ENCODE peak calls at places on chromosomes 3 and 15, in five cellular contexts. One of them, this sample, is unnamed. For H3K4me1, the result is how much of the 10 kb centered on the place peaks cover.

GRCh38 chr3:110598847-110599490 is 472.6 kb upstream of the NECTIN3 start:
- DNase-seq in hepatocyte: no peak
- DNase-seq in cardiac muscle cell: no peak
- DNase-seq in left ventricle myocardium inferior: no peak
- DNase-seq in H1: no peak
- DNase-seq in this sample: no peak

GRCh38 chr15:27327467-27328045 is 356.6 kb downstream of the GABRG3 start:
- DNase-seq in left ventricle myocardium inferior: no peak
- DNase-seq in hepatocyte: no peak
- DNase-seq in cardiac muscle cell: no peak
- DNase-seq in H1: no peak
- DNase-seq in this sample: no peak

GRCh38 chr3:126948980-126949535 is 33.9 kb upstream of the PLXNA1 start:
- DNase-seq in left ventricle myocardium inferior: peak
- DNase-seq in hepatocyte: no peak
- DNase-seq in cardiac muscle cell: no peak
- DNase-seq in H1: no peak
- DNase-seq in this sample: peak

GRCh38 chr15:71237456-71238188 is 122.4 kb downstream of the THSD4 start:
- DNase-seq in left ventricle myocardium inferior: peak
- DNase-seq in hepatocyte: peak
- DNase-seq in cardiac muscle cell: peak
- DNase-seq in H1: no peak
- DNase-seq in this sample: no peak

GRCh38 chr3:39180546-39181346 is 11.6 kb downstream of the XIRP1 start:
- DNase-seq in left ventricle myocardium inferior: peak
- DNase-seq in cardiac muscle cell: peak
- DNase-seq in hepatocyte: peak
- DNase-seq in H1: peak
- DNase-seq in this sample: peak

GRCh38 chr3:142904639-142905441 is 16.0 kb upstream of the PCOLCE2 start:
- DNase-seq in hepatocyte: peak
- DNase-seq in left ventricle myocardium inferior: no peak
- DNase-seq in cardiac muscle cell: peak
- DNase-seq in H1: no peak
- DNase-seq in this sample: no peak

GRCh38 chr3:72661115-72661457 is 187.2 kb downstream of the SHQ1 start:
- DNase-seq in cardiac muscle cell: peak
- DNase-seq in hepatocyte: peak
- DNase-seq in H1: no peak
- DNase-seq in left ventricle myocardium inferior: peak
- DNase-seq in this sample: peak

GRCh38 chr3:12370758-12371157 is 81.9 kb downstream of the PPARG start:
- DNase-seq in H1: no peak
- DNase-seq in cardiac muscle cell: peak
- DNase-seq in left ventricle myocardium inferior: no peak
- DNase-seq in hepatocyte: peak
- DNase-seq in this sample: no peak

GRCh38 chr3:28252016-28252415 is 10.6 kb downstream of the CMC1 start:
- DNase-seq in cardiac muscle cell: no peak
- DNase-seq in H1: no peak
- DNase-seq in hepatocyte: no peak
- DNase-seq in left ventricle myocardium inferior: no peak
- DNase-seq in this sample: no peak

GRCh38 chr3:150830094-150830681 is 67.2 kb upstream of the SIAH2 start:
- DNase-seq in cardiac muscle cell: no peak
- DNase-seq in H1: no peak
- DNase-seq in hepatocyte: peak
- DNase-seq in left ventricle myocardium inferior: no peak
- DNase-seq in this sample: no peak

GRCh38 chr15:68417051-68417450 is 14.9 kb downstream of the ITGA11 start:
- DNase-seq in H1: no peak
- DNase-seq in left ventricle myocardium inferior: no peak
- DNase-seq in cardiac muscle cell: no peak
- DNase-seq in hepatocyte: no peak
- DNase-seq in this sample: no peak

GRCh38 chr3:30098206-30098605 is 508.2 kb upstream of the TGFBR2 start:
- DNase-seq in hepatocyte: no peak
- DNase-seq in cardiac muscle cell: no peak
- DNase-seq in H1: no peak
- DNase-seq in left ventricle myocardium inferior: no peak
- DNase-seq in this sample: no peak

GRCh38 chr15:76335129-76335850 is 1.3 kb upstream of the ISL2 start:
- DNase-seq in cardiac muscle cell: no peak
- DNase-seq in left ventricle myocardium inferior: no peak
- DNase-seq in H1: no peak
- DNase-seq in hepatocyte: no peak
- DNase-seq in this sample: no peak

GRCh38 chr15:41304149-41304548 is 28.2 kb downstream of the OIP5 start:
- DNase-seq in left ventricle myocardium inferior: no peak
- DNase-seq in H1: no peak
- DNase-seq in cardiac muscle cell: no peak
- DNase-seq in hepatocyte: no peak
- DNase-seq in this sample: no peak
- H3K4me3 ChIP-seq in left ventricle myocardium inferior: no peak
- H3K4me3 ChIP-seq in H1: no peak
- H3K4me3 ChIP-seq in cardiac muscle cell: no peak
- H3K4me3 ChIP-seq in hepatocyte: no peak
- H3K4me3 ChIP-seq in this sample: no peak

DNA sequence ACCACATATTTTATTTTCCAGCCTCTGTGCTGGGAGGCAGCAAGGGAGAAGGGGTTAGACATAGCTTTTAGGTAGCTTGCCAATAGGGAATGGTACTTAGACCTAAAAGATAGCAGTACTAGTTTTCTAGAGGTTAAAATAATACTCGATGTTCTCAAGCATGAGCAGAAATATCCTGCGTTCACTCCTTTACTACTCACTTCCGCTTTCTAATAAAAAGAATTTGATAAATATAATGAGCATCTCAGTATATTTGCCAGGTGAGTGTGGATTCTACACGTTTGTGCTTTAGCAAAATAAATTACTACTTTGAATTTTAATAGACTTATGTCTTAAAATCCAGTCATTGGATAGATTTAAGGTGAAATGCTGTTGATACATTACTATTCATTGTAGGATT is 39.4 kb upstream of the CD47 start:
- DNase-seq in cardiac muscle cell: no peak
- DNase-seq in left ventricle myocardium inferior: no peak
- DNase-seq in H1: no peak
- DNase-seq in hepatocyte: no peak
- DNase-seq in this sample: no peak
- H3K4me1 ChIP-seq in cardiac muscle cell: under half
- H3K4me1 ChIP-seq in left ventricle myocardium inferior: under half
- H3K4me1 ChIP-seq in H1: under half
- H3K4me1 ChIP-seq in hepatocyte: under half
- H3K4me1 ChIP-seq in this sample: under half

GRCh38 chr3:66971891-66972551 is 26.1 kb upstream of the KBTBD8 start:
- DNase-seq in H1: peak
- DNase-seq in hepatocyte: peak
- DNase-seq in left ventricle myocardium inferior: peak
- DNase-seq in cardiac muscle cell: peak
- DNase-seq in this sample: peak
- H3K4me3 ChIP-seq in H1: no peak
- H3K4me3 ChIP-seq in hepatocyte: no peak
- H3K4me3 ChIP-seq in left ventricle myocardium inferior: peak
- H3K4me3 ChIP-seq in cardiac muscle cell: no peak
- H3K4me3 ChIP-seq in this sample: peak

DNA sequence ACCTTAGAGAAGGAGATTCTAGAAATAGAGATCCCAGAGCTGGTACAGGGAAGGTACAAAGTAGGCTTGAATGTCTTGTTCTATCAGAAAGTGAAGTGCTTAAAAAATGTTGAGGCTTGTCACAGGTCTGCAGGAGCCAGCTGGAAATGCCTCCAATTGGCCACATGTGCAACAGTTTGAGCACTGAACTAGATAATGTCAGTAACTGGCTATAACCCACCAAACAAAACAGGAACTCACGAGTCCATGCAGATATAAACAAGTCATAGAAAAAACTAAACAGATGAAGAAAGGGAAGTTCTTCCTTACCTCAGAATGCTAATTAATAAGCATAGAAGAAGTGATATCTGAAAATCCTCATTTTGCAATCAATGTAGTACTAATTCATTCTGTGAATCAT is 11.9 kb upstream of the TF start:
- DNase-seq in H1: no peak
- DNase-seq in cardiac muscle cell: no peak
- DNase-seq in left ventricle myocardium inferior: no peak
- DNase-seq in hepatocyte: no peak
- DNase-seq in this sample: no peak
- H3K4me1 ChIP-seq in H1: under half
- H3K4me1 ChIP-seq in cardiac muscle cell: under half
- H3K4me1 ChIP-seq in left ventricle myocardium inferior: under half
- H3K4me1 ChIP-seq in hepatocyte: under half
- H3K4me1 ChIP-seq in this sample: under half

GRCh38 chr3:64454179-64454578 is 228.9 kb upstream of the PRICKLE2 start:
- DNase-seq in cardiac muscle cell: peak
- DNase-seq in hepatocyte: peak
- DNase-seq in H1: no peak
- DNase-seq in left ventricle myocardium inferior: no peak
- DNase-seq in this sample: no peak

GRCh38 chr3:64449026-64449425 is 223.8 kb upstream of the PRICKLE2 start:
- DNase-seq in H1: no peak
- DNase-seq in cardiac muscle cell: no peak
- DNase-seq in left ventricle myocardium inferior: no peak
- DNase-seq in hepatocyte: no peak
- DNase-seq in this sample: no peak

GRCh38 chr3:64451283-64452012 is 226.2 kb upstream of the PRICKLE2 start:
- DNase-seq in cardiac muscle cell: no peak
- DNase-seq in H1: no peak
- DNase-seq in left ventricle myocardium inferior: no peak
- DNase-seq in hepatocyte: no peak
- DNase-seq in this sample: no peak

GRCh38 chr3:64454768-64455167 is 229.5 kb upstream of the PRICKLE2 start:
- DNase-seq in left ventricle myocardium inferior: no peak
- DNase-seq in cardiac muscle cell: no peak
- DNase-seq in H1: no peak
- DNase-seq in hepatocyte: no peak
- DNase-seq in this sample: no peak

DNA sequence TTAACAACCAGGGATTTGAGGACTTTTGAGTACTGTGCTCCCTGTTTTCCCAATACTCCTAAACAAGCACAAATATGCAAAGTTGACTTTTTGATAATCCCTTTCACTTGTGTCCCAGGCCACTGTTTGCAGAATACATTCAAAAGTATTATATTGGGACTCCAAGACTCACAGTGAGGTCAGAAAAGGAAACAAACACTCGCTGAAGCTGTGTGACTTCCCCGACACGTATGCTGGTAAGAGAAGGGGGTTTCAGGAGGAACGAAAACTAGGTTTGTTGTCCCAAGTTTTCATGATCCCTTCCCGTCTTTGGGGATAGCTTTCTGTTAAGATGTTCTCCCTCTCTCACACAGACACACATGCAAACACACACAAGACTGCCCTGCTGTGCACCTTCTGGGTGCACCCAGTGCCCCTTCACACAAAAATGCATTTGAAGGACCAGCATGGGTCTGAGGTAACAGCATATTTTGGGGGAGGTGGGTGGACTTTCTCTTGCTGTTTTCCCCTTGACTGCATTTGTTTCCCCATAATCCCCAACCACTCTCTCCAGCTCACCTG is 225.2 kb upstream of the PRICKLE2 start:
- DNase-seq in cardiac muscle cell: no peak
- DNase-seq in H1: no peak
- DNase-seq in hepatocyte: no peak
- DNase-seq in left ventricle myocardium inferior: no peak
- DNase-seq in this sample: no peak
- H3K4me3 ChIP-seq in cardiac muscle cell: no peak
- H3K4me3 ChIP-seq in H1: no peak
- H3K4me3 ChIP-seq in hepatocyte: no peak
- H3K4me3 ChIP-seq in left ventricle myocardium inferior: no peak
- H3K4me3 ChIP-seq in this sample: no peak

DNA sequence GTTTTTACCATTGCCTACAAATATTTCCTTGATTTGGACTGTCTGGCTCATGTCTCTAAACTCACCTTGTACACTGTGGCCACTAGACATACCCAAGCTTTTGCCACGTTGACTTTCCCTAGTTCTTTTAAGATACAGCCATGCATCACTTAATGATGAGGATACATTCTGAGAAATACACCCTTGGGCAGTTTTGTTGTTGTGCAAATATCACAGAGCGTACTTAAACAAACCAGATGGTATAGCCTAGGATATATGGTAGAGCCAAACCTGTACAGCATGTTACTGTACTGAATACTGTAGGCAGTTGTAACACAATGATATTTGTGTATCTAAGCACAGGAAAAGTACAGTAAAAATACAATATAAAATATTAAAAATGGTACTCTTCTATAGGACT is 5.5 kb downstream of the ARHGEF26 start:
- DNase-seq in hepatocyte: no peak
- DNase-seq in left ventricle myocardium inferior: no peak
- DNase-seq in cardiac muscle cell: no peak
- DNase-seq in H1: no peak
- DNase-seq in this sample: no peak
- H3K4me1 ChIP-seq in hepatocyte: under half
- H3K4me1 ChIP-seq in left ventricle myocardium inferior: under half
- H3K4me1 ChIP-seq in cardiac muscle cell: under half
- H3K4me1 ChIP-seq in H1: under half
- H3K4me1 ChIP-seq in this sample: under half

GRCh38 chr3:69087030-69087791 is 2.5 kb downstream of the ARL6IP5 start:
- DNase-seq in hepatocyte: no peak
- DNase-seq in cardiac muscle cell: no peak
- DNase-seq in left ventricle myocardium inferior: no peak
- DNase-seq in H1: no peak
- DNase-seq in this sample: no peak
- H3K4me3 ChIP-seq in hepatocyte: no peak
- H3K4me3 ChIP-seq in cardiac muscle cell: peak
- H3K4me3 ChIP-seq in left ventricle myocardium inferior: peak
- H3K4me3 ChIP-seq in H1: no peak
- H3K4me3 ChIP-seq in this sample: peak

GRCh38 chr15:24784506-24784905 is 108.9 kb downstream of the NPAP1 start:
- DNase-seq in H1: no peak
- DNase-seq in cardiac muscle cell: no peak
- DNase-seq in left ventricle myocardium inferior: no peak
- DNase-seq in hepatocyte: no peak
- DNase-seq in this sample: no peak

GRCh38 chr15:24786347-24786746 is 110.8 kb downstream of the NPAP1 start:
- DNase-seq in H1: no peak
- DNase-seq in cardiac muscle cell: no peak
- DNase-seq in left ventricle myocardium inferior: no peak
- DNase-seq in hepatocyte: no peak
- DNase-seq in this sample: no peak
- H3K4me1 ChIP-seq in H1: under half
- H3K4me1 ChIP-seq in cardiac muscle cell: under half
- H3K4me1 ChIP-seq in left ventricle myocardium inferior: under half
- H3K4me1 ChIP-seq in hepatocyte: under half
- H3K4me1 ChIP-seq in this sample: under half

DNA sequence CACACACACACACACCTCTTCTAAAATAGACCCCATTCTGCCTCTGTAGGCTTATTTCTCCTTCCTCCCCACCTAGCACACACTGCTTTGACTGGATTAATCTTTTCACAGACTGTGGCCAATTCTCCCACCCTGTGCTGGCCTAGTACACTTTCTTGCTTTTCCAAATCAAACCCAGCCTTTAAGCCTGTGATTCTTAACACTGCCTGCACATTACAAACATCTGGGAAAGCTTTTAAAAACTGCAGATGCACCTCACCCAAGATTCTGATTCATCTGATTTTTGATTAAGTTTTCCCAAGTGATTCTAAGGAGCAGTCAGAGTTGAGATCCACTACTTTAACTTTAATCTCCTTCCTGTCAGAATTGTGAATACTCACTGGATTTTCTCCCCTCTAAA is 12.8 kb downstream of the CSNK1G1 start:
- DNase-seq in hepatocyte: no peak
- DNase-seq in cardiac muscle cell: no peak
- DNase-seq in H1: no peak
- DNase-seq in left ventricle myocardium inferior: no peak
- DNase-seq in this sample: no peak
- H3K4me3 ChIP-seq in hepatocyte: no peak
- H3K4me3 ChIP-seq in cardiac muscle cell: no peak
- H3K4me3 ChIP-seq in H1: no peak
- H3K4me3 ChIP-seq in left ventricle myocardium inferior: no peak
- H3K4me3 ChIP-seq in this sample: no peak